ENCODE peak calls at places on chromosomes 4 and X, in seven cellular contexts. S is progenitor cell of endocrine pancreas, G is posterior cingulate gyrus, D is NCI-H2029 treated with DMSO at 0.1 percent for 48 hours, P is GM23248, U is lower leg skin, M is pancreas. L is an unnamed sample.

GRCh38 chr4:76539979-76540378 is 105.0 kb downstream of the SHROOM3 start:
- DNase-seq in S (no peak), G (no peak), D (no peak), P (peak; percentile 69), U (no peak), M (no peak), L (no peak)

GRCh38 chrX:17944833-17945497 is 83.9 kb upstream of the RAI2 start:
- DNase-seq in S (no peak), G (no peak), D (no peak), P (peak; percentile 1), U (no peak), M (no peak), L (peak; percentile 6)

GRCh38 chr4:176238819-176239218 is 30.2 kb downstream of the ASB5 start:
- DNase-seq in S (no peak), G (no peak), D (no peak), P (peak; percentile 42), U (no peak), M (no peak), L (no peak)

GRCh38 chr4:128596115-128596514 is 213.4 kb upstream of the JADE1 start:
- DNase-seq in S (no peak), G (no peak), D (no peak), P (no peak), U (no peak), M (peak; percentile 58), L (no peak)

GRCh38 chrX:103637604-103638338 is 9.0 kb downstream of the TCEAL1 start:
- DNase-seq in S (no peak), G (no peak), D (no peak), P (peak; percentile 32), U (no peak), M (no peak), L (no peak)

GRCh38 chrX:149504226-149504914 is 736 bp downstream of the IDS start:
- DNase-seq in S (no peak), G (no peak), D (no peak), P (peak; percentile 59), U (peak; percentile 82), M (no peak), L (no peak)

GRCh38 chr4:11336435-11336834 is 92.3 kb downstream of the HS3ST1 start:
- DNase-seq in S (no peak), G (no peak), D (no peak), P (no peak), U (no peak), M (no peak), L (no peak)

GRCh38 chr4:153643406-153644016 is 40.6 kb upstream of the TLR2 start:
- DNase-seq in S (no peak), G (no peak), D (peak; percentile 60), P (peak; percentile 59), U (no peak), M (no peak), L (no peak)